ENCODE peak calls at places on chromosomes 4 and X, in four cellular contexts. R is suprapubic skin, F is tibial nerve, A is uterus. G is an unnamed sample.

GRCh38 chr4:94536649-94537464 is 85.1 kb downstream of the PDLIM5 start:
- DNase-seq in F (no peak), R (no peak), A (no peak), G (no peak)

GRCh38 chr4:83378426-83378825 is 43.8 kb upstream of the HPSE start:
- DNase-seq in A (no peak), F (no peak), R (no peak), G (no peak)

GRCh38 chrX:87914726-87915125 is 397.1 kb downstream of the KLHL4 start:
- DNase-seq in R (no peak), F (no peak), A (no peak), G (no peak)

GRCh38 chrX:42934020-42934701 is 156.2 kb upstream of the PPP1R2C start:
- DNase-seq in A (no peak), F (no peak), R (no peak), G (no peak)

GRCh38 chrX:4805559-4805958 is 1092.1 kb upstream of the PRKX start:
- DNase-seq in R (no peak), A (no peak), F (no peak), G (peak)

GRCh38 chrX:112865464-112866025 is 24.9 kb upstream of the AMOT start:
- DNase-seq in A (no peak), F (no peak), R (no peak), G (no peak)

GRCh38 chrX:24846551-24847170 is 152.9 kb downstream of the POLA1 start:
- DNase-seq in F (peak), A (peak), R (no peak), G (no peak)

GRCh38 chr4:153154010-153154975 is 50.0 kb upstream of the TRIM2 start:
- DNase-seq in R (no peak), F (no peak), A (no peak), G (no peak)

GRCh38 chrX:23810279-23810678 is 27.3 kb downstream of the SAT1 start:
- DNase-seq in A (no peak), F (no peak), R (no peak), G (no peak)

GRCh38 chr4:37685211-37685725 is 908 bp downstream of the RELL1 start:
- DNase-seq in A (peak), F (no peak), R (no peak), G (peak)

GRCh38 chrX:96684339-96685204 is at the start of gene DIAPH2:
- DNase-seq in F (peak), A (peak), R (peak), G (peak)

GRCh38 chrX:74133156-74133796 is 170.7 kb upstream of the ZCCHC13 start:
- DNase-seq in A (peak), F (peak), R (no peak), G (no peak)

GRCh38 chr4:11768251-11768972 is 339.7 kb upstream of the HS3ST1 start:
- DNase-seq in R (no peak), A (no peak), F (no peak), G (no peak)

GRCh38 chr4:152348670-152349069 is 187.2 kb downstream of the FBXW7 start:
- DNase-seq in R (no peak), A (no peak), F (no peak), G (no peak)

GRCh38 chrX:22192419-22193086 is 80.2 kb upstream of the CBLL2 start:
- DNase-seq in R (peak), A (peak), F (peak), G (peak)

GRCh38 chr4:80016506-80016905 is 56.5 kb downstream of the ANTXR2 start:
- DNase-seq in F (no peak), R (no peak), A (no peak), G (no peak)

GRCh38 chr4:132063829-132064228 is 1085.3 kb upstream of the PCDH10 start:
- DNase-seq in R (no peak), F (no peak), A (no peak), G (no peak)

GRCh38 chrX:123720486-123720885 is 12.4 kb downstream of the THOC2 start:
- DNase-seq in A (no peak), F (no peak), R (no peak), G (no peak)

GRCh38 chrX:37348237-37349130 is 680 bp upstream of the PRRG1 start:
- DNase-seq in R (no peak), A (no peak), F (no peak), G (no peak)

GRCh38 chrX:1595711-1596060 is 4.3 kb downstream of the AKAP17A start:
- DNase-seq in R (peak), F (no peak), A (no peak), G (no peak)

GRCh38 chr4:26021417-26022345 is 107.7 kb downstream of the SMIM20 start:
- DNase-seq in R (no peak), F (no peak), A (no peak), G (no peak)

GRCh38 chr4:94974773-94975172 is 217.0 kb downstream of the BMPR1B start:
- DNase-seq in A (no peak), F (no peak), R (no peak), G (no peak)

GRCh38 chrX:119481218-119481875 is 13.1 kb downstream of the SLC25A5 start:
- DNase-seq in R (no peak), A (no peak), F (no peak), G (peak)

GRCh38 chrX:122389005-122389404 is 795.1 kb upstream of the GRIA3 start:
- DNase-seq in R (no peak), A (no peak), F (no peak), G (no peak)

GRCh38 chr4:121057466-121057911 is 14.8 kb downstream of the NDNF start:
- DNase-seq in A (no peak), F (no peak), R (no peak), G (peak)

GRCh38 chr4:113921089-113921842 is 58.2 kb downstream of the ARSJ start:
- DNase-seq in F (no peak), R (no peak), A (no peak), G (no peak)

GRCh38 chr4:122879001-122879400 is 43.4 kb downstream of the NUDT6 start:
- DNase-seq in F (no peak), R (no peak), A (no peak), G (no peak)

GRCh38 chr4:26048378-26048882 is 134.4 kb downstream of the SMIM20 start:
- DNase-seq in F (peak), R (no peak), A (peak), G (peak)

GRCh38 chrX:105650577-105650976 is 171.8 kb upstream of the NRK start:
- DNase-seq in R (no peak), A (no peak), F (no peak), G (no peak)

GRCh38 chrX:153816821-153817220 is 13.5 kb downstream of the PDZD4 start:
- DNase-seq in R (no peak), F (no peak), A (no peak), G (no peak)

GRCh38 chrX:133781174-133781573 is 204.2 kb downstream of the GPC3 start:
- DNase-seq in R (no peak), A (no peak), F (no peak), G (no peak)

GRCh38 chr4:55635282-55635681 is 816 bp downstream of the NMU start:
- DNase-seq in F (no peak), R (no peak), A (no peak), G (no peak)

GRCh38 chr4:55635760-55636621 is at the start of gene NMU:
- DNase-seq in F (no peak), A (no peak), R (no peak), G (no peak)

GRCh38 chr4:55637272-55637820 is 1.2 kb upstream of the NMU start:
- DNase-seq in A (no peak), R (no peak), F (no peak), G (no peak)

GRCh38 chr4:55634417-55635128 is 1.5 kb downstream of the NMU start:
- DNase-seq in F (no peak), A (no peak), R (no peak), G (no peak)

DNA sequence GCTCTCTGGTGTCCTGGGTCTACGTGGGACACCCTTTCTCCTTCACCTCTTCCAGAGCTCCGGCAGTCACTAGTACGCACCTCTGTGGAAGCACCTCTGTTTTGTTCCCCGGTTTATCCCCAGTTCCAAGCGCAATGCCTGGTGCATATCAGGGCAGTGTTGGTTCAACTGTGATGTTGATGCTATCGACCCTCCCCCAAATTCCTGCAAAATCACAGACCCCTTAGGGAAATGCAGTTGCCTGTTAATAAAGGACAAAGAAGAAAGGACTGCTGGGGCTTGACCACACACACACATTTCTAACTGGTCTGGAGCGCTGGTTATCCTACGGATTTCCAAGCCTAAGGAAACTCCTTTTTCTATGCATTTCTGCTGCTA is 513 bp upstream of the NMU start:
- DNase-seq in F (no peak), A (no peak), R (no peak), G (no peak)
- H3K27ac ChIP-seq in F (no peak), A (no peak), R (no peak), G (no peak)

DNA sequence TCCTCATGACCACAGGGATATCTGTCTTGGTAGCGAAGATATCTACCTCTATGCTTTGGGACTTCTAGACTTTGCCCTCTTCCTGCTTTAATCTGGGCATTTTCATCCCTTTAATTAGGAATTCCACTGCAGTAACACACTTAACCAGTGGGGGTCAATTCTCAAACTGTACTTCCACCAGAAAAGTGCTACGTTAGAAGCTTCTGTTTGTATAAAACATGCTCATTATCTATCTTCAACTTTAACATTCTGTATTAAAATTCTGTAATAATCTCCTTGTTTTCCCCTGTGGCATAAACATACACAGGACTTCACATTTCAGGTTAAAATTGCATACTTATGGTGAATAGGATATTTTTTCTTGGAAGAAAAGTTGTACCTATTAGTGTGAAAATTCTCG is 105.6 kb downstream of the AMMECR1 start:
- DNase-seq in R (no peak), F (no peak), A (no peak), G (no peak)
- TF ChIP-seq CTCF in R (no peak), F (no peak), A (no peak), G (no peak)

GRCh38 chrX:150990910-150991309 is 7.8 kb downstream of the HMGB3 start:
- DNase-seq in F (no peak), R (no peak), A (no peak), G (no peak)
- TF ChIP-seq POLR2A in F (no peak), R (no peak), A (no peak), G (no peak)

DNA sequence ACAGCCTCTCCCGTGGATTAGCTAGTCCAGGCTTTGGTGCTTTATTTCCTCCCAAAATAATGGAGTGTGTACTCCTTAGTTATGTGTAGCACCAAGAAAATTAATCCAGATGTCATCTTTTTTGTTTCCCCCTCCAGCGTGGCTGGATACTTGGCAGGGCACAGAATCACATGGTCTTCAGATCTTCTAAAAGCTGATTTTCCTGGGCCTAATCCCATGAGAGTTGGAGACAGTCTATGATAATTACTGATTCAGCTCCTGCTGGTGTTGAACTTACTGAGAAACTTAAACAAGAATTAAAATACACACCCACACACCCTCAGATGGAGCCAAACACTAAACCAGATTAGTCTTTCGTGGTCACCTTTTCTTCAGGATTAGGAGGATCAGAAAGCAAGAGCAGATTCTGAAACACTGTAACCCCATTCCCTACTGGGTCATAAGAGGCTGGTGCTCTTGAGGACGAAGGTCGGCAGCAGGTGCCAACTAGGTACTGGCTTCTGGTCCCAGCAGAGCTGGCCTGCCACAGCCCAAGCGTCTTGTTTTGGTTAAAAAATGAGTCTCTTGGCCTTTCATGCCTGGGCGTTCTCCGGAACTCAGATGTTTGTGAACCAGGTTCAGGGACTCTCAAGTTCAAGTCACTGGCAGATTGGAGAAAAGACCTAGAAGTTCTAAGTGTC is 23.3 kb upstream of the NAP1L5 start:
- DNase-seq in R (no peak), A (no peak), F (no peak), G (no peak)
- H3K27ac ChIP-seq in R (peak), A (no peak), F (peak), G (no peak)

DNA sequence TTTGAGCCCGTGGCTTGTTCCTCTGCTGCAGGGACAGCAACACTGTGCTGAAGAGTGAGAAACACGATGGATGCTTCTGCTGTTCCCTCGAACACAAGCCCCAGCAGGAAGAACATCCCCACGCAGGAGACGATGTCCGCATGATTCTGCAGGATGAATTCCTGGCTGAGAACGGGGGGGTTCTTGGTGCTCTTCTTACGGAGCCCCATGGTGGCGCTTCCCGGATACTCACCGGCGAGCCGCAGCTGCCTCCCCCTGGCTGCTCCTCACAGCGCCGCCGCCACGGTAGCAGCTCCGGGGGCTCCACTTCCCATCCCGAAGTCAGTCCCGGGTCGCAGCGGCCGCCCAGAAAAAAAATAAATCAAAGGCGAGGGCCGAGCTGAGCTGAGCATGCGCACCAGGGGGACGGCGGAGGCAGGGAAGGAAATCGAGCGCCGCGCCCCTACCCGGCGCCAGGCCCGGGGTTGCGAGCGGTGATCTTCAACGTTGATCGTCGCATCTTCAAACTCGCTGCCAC is at the start of gene TRAM1L1:
- DNase-seq in R (peak), F (no peak), A (peak), G (peak)
- TF ChIP-seq CTCF in R (no peak), F (no peak), A (no peak), G (no peak)

DNA sequence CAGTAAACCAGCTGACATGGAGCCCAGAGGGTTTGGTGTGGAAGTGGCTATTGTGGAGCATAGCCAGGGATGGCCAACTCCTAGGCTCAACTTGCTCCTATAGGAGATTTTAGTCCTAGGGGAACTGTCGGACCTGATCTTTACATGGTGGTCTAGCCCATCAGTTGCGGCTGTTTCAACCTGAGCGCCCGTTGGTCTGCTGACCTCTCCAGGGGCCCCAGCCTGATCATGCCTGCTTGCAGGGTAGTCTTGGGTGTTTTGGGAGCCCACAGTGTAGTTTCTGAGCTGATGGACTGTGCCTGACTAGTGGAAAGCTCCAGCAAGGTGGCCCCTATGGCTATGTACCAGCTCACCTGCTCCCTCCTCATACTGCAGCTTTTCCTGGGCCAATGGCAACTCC is 597.0 kb downstream of the IQCM start:
- DNase-seq in F (no peak), A (no peak), R (no peak), G (no peak)
- TF ChIP-seq POLR2A in F (no peak), A (no peak), R (no peak), G (no peak)

GRCh38 chrX:51891821-51892551 is 1.4 kb upstream of the MAGED1 start:
- DNase-seq in R (no peak), A (peak), F (peak), G (no peak)

GRCh38 chrX:51893931-51894696 is 691 bp downstream of the MAGED1 start:
- DNase-seq in R (no peak), A (peak), F (no peak), G (no peak)

GRCh38 chrX:51896626-51897025 is 3.2 kb downstream of the MAGED1 start:
- DNase-seq in F (no peak), R (no peak), A (no peak), G (no peak)

GRCh38 chrX:51892921-51893745 is at the start of gene MAGED1:
- DNase-seq in A (peak), F (peak), R (peak), G (peak)

GRCh38 chrX:51894697-51895336 is 1.4 kb downstream of the MAGED1 start:
- DNase-seq in R (no peak), A (peak), F (peak), G (peak)
- H3K27ac ChIP-seq in R (peak), A (peak), F (peak), G (no peak)

GRCh38 chrX:15493118-15494082 is at the start of gene PIR:
- DNase-seq in R (peak), A (peak), F (peak), G (peak)
- TF ChIP-seq CTCF in R (peak), A (peak), F (peak), G (peak)

GRCh38 chrX:18425199-18426003 is at the start of gene CDKL5:
- DNase-seq in R (peak), F (peak), A (peak), G (peak)
- TF ChIP-seq POLR2A in R (peak), F (peak), A (peak), G (peak)

DNA sequence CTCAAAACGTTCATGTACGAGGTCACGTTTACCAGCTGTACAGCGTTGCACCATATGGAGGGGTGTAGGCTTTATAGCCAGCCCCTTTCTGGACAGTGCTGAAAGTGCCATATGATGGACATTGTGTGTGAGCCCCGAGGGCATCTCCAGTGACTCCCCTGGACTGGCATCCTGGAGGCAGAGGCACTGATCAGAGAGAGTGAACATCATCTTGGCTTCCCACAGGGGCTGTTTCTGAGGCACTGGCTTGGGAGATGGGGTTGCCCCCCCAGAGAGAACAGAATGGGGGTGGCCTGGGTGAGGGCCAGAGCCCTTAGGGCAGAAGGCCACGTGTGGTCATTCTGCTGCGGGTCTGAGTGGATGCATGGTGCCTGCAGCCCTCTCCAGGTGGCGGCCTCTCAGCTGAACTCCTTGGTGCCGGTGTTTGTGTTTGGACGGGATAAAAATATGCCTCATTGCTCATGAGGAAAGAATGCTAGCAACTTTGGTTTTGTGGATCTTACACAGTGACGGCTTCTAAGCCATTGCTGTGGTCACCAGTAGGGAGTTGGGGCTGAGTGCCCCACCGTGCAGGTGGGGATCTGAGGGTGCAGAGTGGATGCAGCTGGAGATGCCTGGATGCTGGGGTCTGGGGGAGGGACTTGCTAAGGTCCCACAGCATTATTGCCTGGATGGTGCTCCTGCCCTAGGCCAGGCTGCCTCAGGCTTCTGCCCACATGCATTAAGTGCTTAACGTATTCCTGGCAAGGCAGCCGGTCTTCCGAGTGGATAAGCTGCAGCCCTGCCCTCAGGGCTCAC is 3.4 kb downstream of the WFS1 start:
- DNase-seq in A (peak), F (no peak), R (no peak), G (no peak)
- H3K27ac ChIP-seq in A (peak), F (peak), R (no peak), G (no peak)

G was measured in heart left ventricle.